ENCODE peak calls at places on chromosomes 13 and 19, in nine cellular contexts. X is choroid plexus epithelial cell, W is kidney epithelial cell, E is AG09309, R is neural progenitor cell, F is fibroblast of lung, N is cardiac muscle cell, Y is HFF-Myc, T is AG10803. M is an unnamed sample.

GRCh38 chr13:113275387-113275786 is 21.7 kb upstream of the LAMP1 start:
- DNase-seq in X (peak), W (no peak), E (peak), R (peak), F (peak), N (peak), Y (peak), T (peak), M (no peak)

GRCh38 chr19:42419309-42419708 is 7.9 kb downstream of the LIPE start:
- DNase-seq in X (no peak), W (no peak), E (no peak), R (no peak), F (no peak), N (no peak), Y (no peak), T (no peak), M (no peak)

GRCh38 chr13:23695711-23696512 is 125.7 kb downstream of the TNFRSF19 start:
- DNase-seq in X (no peak), W (no peak), E (no peak), R (no peak), F (no peak), N (no peak), Y (no peak), T (no peak), M (no peak)

GRCh38 chr13:45162821-45163220 is 38.0 kb downstream of the KCTD4 start:
- DNase-seq in X (peak), W (peak), E (peak), R (no peak), F (peak), N (no peak), Y (peak), T (peak), M (peak)

GRCh38 chr19:45794627-45795026 is 2.0 kb upstream of the DMWD start:
- DNase-seq in X (no peak), W (no peak), E (no peak), R (no peak), F (no peak), N (no peak), Y (no peak), T (no peak), M (no peak)

GRCh38 chr19:33859016-33859415 is 62.3 kb downstream of the KCTD15 start:
- DNase-seq in X (no peak), W (no peak), E (no peak), R (no peak), F (no peak), N (no peak), Y (no peak), T (no peak), M (no peak)

GRCh38 chr13:110607675-110608224 is 7.6 kb upstream of the NAXD start:
- DNase-seq in X (peak), W (no peak), E (no peak), R (no peak), F (no peak), N (no peak), Y (no peak), T (no peak), M (no peak)

GRCh38 chr13:105334211-105334610 is 1201.3 kb downstream of the EFNB2 start:
- DNase-seq in X (peak), W (peak), E (peak), R (peak), F (peak), N (no peak), Y (no peak), T (peak), M (no peak)

GRCh38 chr13:44874886-44875630 is 114.2 kb downstream of the NUFIP1 start:
- DNase-seq in X (no peak), W (no peak), E (no peak), R (no peak), F (no peak), N (peak), Y (peak), T (peak), M (no peak)

GRCh38 chr19:12703056-12703455 is 6.6 kb upstream of the FBXW9 start:
- DNase-seq in X (peak), W (no peak), E (no peak), R (peak), F (peak), N (peak), Y (no peak), T (peak), M (no peak)

GRCh38 chr19:42323852-42324654 is 1.4 kb upstream of the MEGF8 start:
- DNase-seq in X (no peak), W (no peak), E (no peak), R (peak), F (no peak), N (no peak), Y (no peak), T (no peak), M (no peak)

GRCh38 chr19:5621311-5621944 is 1.1 kb downstream of the SAFB2 start:
- DNase-seq in X (peak), W (no peak), E (no peak), R (no peak), F (no peak), N (no peak), Y (no peak), T (no peak), M (no peak)

GRCh38 chr13:96671073-96671472 is 323.2 kb downstream of the OXGR1 start:
- DNase-seq in X (no peak), W (no peak), E (no peak), R (no peak), F (no peak), N (no peak), Y (no peak), T (peak), M (no peak)

GRCh38 chr13:51342706-51343105 is 3.2 kb downstream of the SERPINE3 start:
- DNase-seq in X (peak), W (no peak), E (peak), R (no peak), F (peak), N (no peak), Y (no peak), T (peak), M (no peak)

GRCh38 chr13:44876782-44877324 is 112.4 kb downstream of the NUFIP1 start:
- DNase-seq in X (no peak), W (no peak), E (no peak), R (peak), F (no peak), N (peak), Y (no peak), T (no peak), M (no peak)

GRCh38 chr13:75402787-75403186 is 79.2 kb downstream of the TBC1D4 start:
- DNase-seq in X (no peak), W (no peak), E (no peak), R (peak), F (no peak), N (peak), Y (no peak), T (no peak), M (no peak)

GRCh38 chr13:77751513-77752456 is 54.3 kb downstream of the SLAIN1 start:
- DNase-seq in X (peak), W (peak), E (no peak), R (peak), F (peak), N (peak), Y (peak), T (peak), M (peak)

GRCh38 chr13:29758591-29759114 is 91.8 kb downstream of the UBL3 start:
- DNase-seq in X (peak), W (no peak), E (no peak), R (no peak), F (no peak), N (no peak), Y (no peak), T (no peak), M (no peak)

GRCh38 chr13:48579167-48579918 is 46.5 kb upstream of the RCBTB2 start:
- DNase-seq in X (no peak), W (no peak), E (no peak), R (no peak), F (no peak), N (no peak), Y (no peak), T (no peak), M (no peak)

GRCh38 chr13:24693862-24694471 is 13.8 kb downstream of the ATP12A start:
- DNase-seq in X (peak), W (no peak), E (no peak), R (peak), F (peak), N (peak), Y (no peak), T (peak), M (no peak)

GRCh38 chr19:33397536-33398360 is 24.2 kb downstream of the CEBPG start:
- DNase-seq in X (peak), W (no peak), E (no peak), R (peak), F (no peak), N (no peak), Y (no peak), T (no peak), M (no peak)

GRCh38 chr13:21476893-21477472 is 17.9 kb upstream of the ZDHHC20 start:
- DNase-seq in X (peak), W (peak), E (no peak), R (peak), F (peak), N (peak), Y (peak), T (peak), M (no peak)

GRCh38 chr19:47107201-47107952 is 6.2 kb downstream of the ZC3H4 start:
- DNase-seq in X (peak), W (no peak), E (no peak), R (no peak), F (peak), N (no peak), Y (no peak), T (no peak), M (no peak)

GRCh38 chr19:44754743-44755066 is 6.2 kb downstream of the BCL3 start:
- DNase-seq in X (no peak), W (no peak), E (no peak), R (no peak), F (no peak), N (no peak), Y (no peak), T (no peak), M (no peak)

GRCh38 chr13:91398413-91399188 is at the start of gene GPC5:
- DNase-seq in X (peak), W (peak), E (no peak), R (peak), F (peak), N (peak), Y (no peak), T (peak), M (no peak)

GRCh38 chr13:77034883-77035282 is 7.9 kb upstream of the FBXL3 start:
- DNase-seq in X (peak), W (no peak), E (peak), R (no peak), F (peak), N (no peak), Y (no peak), T (peak), M (no peak)

GRCh38 chr13:78524936-78525335 is 78.4 kb downstream of the POU4F1 start:
- DNase-seq in X (no peak), W (no peak), E (no peak), R (no peak), F (no peak), N (no peak), Y (no peak), T (no peak), M (no peak)

GRCh38 chr13:96940961-96941360 is 53.3 kb downstream of the OXGR1 start:
- DNase-seq in X (no peak), W (no peak), E (no peak), R (no peak), F (no peak), N (no peak), Y (no peak), T (no peak), M (no peak)

GRCh38 chr13:112724788-112725345 is 35.0 kb downstream of the ATP11A start:
- DNase-seq in X (no peak), W (no peak), E (no peak), R (no peak), F (no peak), N (no peak), Y (no peak), T (no peak), M (no peak)

GRCh38 chr19:49875801-49876421 is 1.2 kb downstream of the AKT1S1 start:
- DNase-seq in X (peak), W (no peak), E (no peak), R (peak), F (peak), N (peak), Y (no peak), T (peak), M (no peak)

GRCh38 chr13:32419862-32420261 is 8.1 kb downstream of the N4BP2L1 start:
- DNase-seq in X (no peak), W (no peak), E (no peak), R (no peak), F (no peak), N (no peak), Y (no peak), T (no peak), M (no peak)

GRCh38 chr13:80040219-80040976 is 300.5 kb downstream of the SPRY2 start:
- DNase-seq in X (peak), W (peak), E (peak), R (no peak), F (peak), N (no peak), Y (peak), T (peak), M (peak)

GRCh38 chr13:67763316-67763715 is 533.2 kb upstream of the PCDH9 start:
- DNase-seq in X (no peak), W (no peak), E (no peak), R (no peak), F (no peak), N (no peak), Y (no peak), T (no peak), M (no peak)

GRCh38 chr19:31985001-31985605 is 360.3 kb upstream of the ZNF507 start:
- DNase-seq in X (no peak), W (no peak), E (no peak), R (no peak), F (peak), N (no peak), Y (no peak), T (no peak), M (no peak)

GRCh38 chr13:28218679-28219078 is 80.3 kb downstream of the PAN3 start:
- DNase-seq in X (no peak), W (no peak), E (no peak), R (no peak), F (no peak), N (no peak), Y (no peak), T (no peak), M (no peak)

GRCh38 chr13:28220166-28220565 is 81.8 kb downstream of the PAN3 start:
- DNase-seq in X (peak), W (no peak), E (no peak), R (no peak), F (peak), N (no peak), Y (peak), T (peak), M (no peak)

DNA sequence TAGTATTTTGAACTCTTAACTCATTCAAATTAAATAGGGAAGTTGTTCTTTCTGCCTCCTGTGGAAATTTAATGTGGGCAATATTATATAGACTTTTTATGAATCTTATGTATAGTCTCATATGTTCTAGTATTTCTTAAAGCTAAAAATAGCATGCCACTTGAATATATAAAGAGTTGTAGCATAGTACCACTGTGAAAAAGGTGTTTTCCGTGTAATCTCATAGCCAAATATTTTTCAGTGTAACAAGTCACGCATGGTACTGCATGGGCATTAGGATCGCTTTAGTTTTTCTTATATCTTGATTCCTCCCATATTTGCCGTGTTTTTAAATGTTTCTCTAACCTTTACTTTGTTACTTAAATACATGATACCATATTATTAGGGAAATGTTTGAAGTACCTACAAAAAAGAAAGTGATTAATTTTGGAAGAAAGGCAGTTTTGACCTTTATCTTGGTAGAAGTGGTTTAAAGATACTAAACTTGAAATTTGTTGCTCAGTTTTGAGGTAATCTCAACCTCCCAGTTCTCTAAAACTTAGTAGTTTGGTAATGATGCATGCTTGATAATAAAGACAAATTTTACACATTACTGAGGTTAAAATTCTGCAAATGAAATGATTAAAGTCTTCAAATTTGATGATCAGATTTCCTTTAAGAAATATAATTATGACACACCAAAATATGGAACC is 81.2 kb downstream of the PAN3 start:
- DNase-seq in X (no peak), W (no peak), E (no peak), R (no peak), F (no peak), N (no peak), Y (no peak), T (no peak), M (no peak)
- H3K4me3 ChIP-seq in X (no peak), W (no peak), E (no peak), R (no peak), F (no peak), N (no peak), Y (no peak), T (no peak), M (no peak)

DNA sequence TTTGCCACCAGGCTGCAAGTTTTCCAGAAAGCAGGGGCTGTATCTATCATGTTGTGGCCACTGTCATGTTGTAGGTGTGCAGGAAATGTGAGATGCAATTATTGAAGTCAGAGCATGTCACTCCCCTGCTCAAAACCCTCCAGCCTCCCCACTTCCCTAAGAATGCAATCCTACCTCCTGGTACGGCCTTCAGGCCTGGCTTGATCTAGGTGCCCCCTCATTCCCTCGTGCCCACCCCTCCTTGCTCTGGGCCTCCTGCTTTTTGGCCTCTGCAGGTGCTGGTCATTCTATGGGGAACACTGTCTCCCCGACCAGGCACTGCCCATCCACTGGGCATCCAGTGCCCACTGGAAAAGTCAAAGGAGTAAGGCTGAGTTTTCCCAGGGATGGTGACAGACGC is 28.5 kb upstream of the MATK start:
- DNase-seq in X (no peak), W (no peak), E (no peak), R (no peak), F (no peak), N (no peak), Y (no peak), T (no peak), M (no peak)
- TF ChIP-seq CTCF in X (no peak), W (no peak), E (no peak), R (no peak), F (no peak), N (no peak), Y (no peak), T (no peak), M (no peak)

GRCh38 chr19:2494084-2494446 is 18.1 kb downstream of the GADD45B start:
- DNase-seq in X (peak), W (no peak), E (no peak), R (no peak), F (peak), N (no peak), Y (no peak), T (peak), M (no peak)
- H3K4me3 ChIP-seq in X (peak), W (peak), E (peak), R (peak), F (peak), N (no peak), Y (peak), T (peak), M (peak)

GRCh38 chr19:3056454-3057016 is 5.8 kb downstream of the TLE5 start:
- DNase-seq in X (no peak), W (no peak), E (no peak), R (peak), F (no peak), N (no peak), Y (no peak), T (no peak), M (no peak)

GRCh38 chr19:3057275-3057714 is 5.0 kb downstream of the TLE5 start:
- DNase-seq in X (peak), W (no peak), E (no peak), R (no peak), F (peak), N (no peak), Y (no peak), T (peak), M (no peak)

GRCh38 chr19:3054265-3054971 is 7.9 kb downstream of the TLE5 start:
- DNase-seq in X (no peak), W (no peak), E (no peak), R (no peak), F (no peak), N (no peak), Y (no peak), T (no peak), M (no peak)

GRCh38 chr19:3054972-3055740 is 7.1 kb downstream of the TLE5 start:
- DNase-seq in X (peak), W (no peak), E (no peak), R (no peak), F (no peak), N (no peak), Y (no peak), T (no peak), M (no peak)

GRCh38 chr19:3055741-3056453 is 6.4 kb downstream of the TLE5 start:
- DNase-seq in X (no peak), W (no peak), E (no peak), R (no peak), F (no peak), N (no peak), Y (no peak), T (no peak), M (no peak)
- TF ChIP-seq CTCF in X (no peak), W (no peak), E (no peak), R (no peak), F (no peak), N (no peak), Y (no peak), T (no peak), M (no peak)

DNA sequence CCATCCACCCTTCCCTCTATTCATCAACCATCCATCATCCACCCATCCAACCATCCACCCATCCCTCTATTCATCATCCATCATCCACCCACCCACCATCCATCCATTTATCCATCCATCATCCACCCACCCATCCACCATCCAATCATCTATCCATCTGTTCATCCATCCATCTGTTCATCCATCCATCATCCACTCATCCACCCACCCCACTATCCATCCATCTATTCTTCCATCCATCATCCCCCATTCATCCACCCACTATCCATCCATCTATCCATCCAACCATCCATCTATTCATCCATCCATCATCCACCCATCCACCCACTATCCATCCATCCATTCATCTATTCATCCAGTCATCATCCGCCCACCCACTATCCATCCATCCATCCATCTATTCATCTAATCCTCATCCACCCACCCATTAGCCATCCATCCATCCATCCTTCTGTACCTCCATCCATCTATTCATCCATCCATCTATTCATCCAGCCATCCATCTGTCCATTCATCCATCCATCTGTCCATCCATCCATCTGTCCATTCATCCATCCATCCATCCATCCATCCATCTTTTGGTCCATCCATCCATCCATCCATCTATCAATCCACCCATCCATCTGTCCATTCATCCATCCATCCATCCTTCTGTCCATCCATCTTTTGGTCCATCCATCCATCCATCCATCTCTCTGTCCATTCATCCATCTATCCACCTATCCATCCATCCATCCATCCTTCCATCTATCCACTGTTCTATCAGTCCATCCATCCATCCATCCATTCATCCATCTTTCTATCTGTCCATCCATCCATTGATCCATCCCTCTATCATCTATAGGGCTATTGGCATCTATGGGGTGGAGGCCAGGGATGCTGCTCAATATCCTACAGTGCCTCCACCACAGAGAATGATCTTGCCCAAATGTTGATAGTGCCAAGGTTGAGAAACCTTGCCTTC is 47.5 kb downstream of the CPAMD8 start:
- DNase-seq in X (no peak), W (no peak), E (no peak), R (no peak), F (no peak), N (no peak), Y (no peak), T (no peak), M (no peak)
- H3K4me3 ChIP-seq in X (no peak), W (no peak), E (no peak), R (no peak), F (no peak), N (no peak), Y (no peak), T (no peak), M (no peak)

M was measured in epithelial cell of proximal tubule.